ENCODE peak calls at places on chromosomes 2 and 18, in nine cellular contexts. One of them, this sample, is unnamed.

GRCh38 chr18:8426401-8426800 is 182.8 kb upstream of the RAB12 start:
- DNase-seq in coronary artery: no peak
- DNase-seq in HFF-Myc: no peak
- DNase-seq in left ventricle myocardium inferior: no peak
- DNase-seq in AG04450: no peak
- DNase-seq in OCI-LY7: peak
- DNase-seq in H1: peak
- DNase-seq in choroid plexus epithelial cell: no peak
- DNase-seq in Panc1: no peak
- DNase-seq in this sample: no peak

GRCh38 chr18:48328473-48329205 is 80.5 kb downstream of the ZBTB7C start:
- DNase-seq in coronary artery: no peak
- DNase-seq in HFF-Myc: no peak
- DNase-seq in left ventricle myocardium inferior: no peak
- DNase-seq in AG04450: no peak
- DNase-seq in OCI-LY7: no peak
- DNase-seq in H1: no peak
- DNase-seq in choroid plexus epithelial cell: peak
- DNase-seq in Panc1: no peak
- DNase-seq in this sample: no peak

GRCh38 chr2:239965318-239965717 is 59.8 kb downstream of the NDUFA10 start:
- DNase-seq in coronary artery: no peak
- DNase-seq in HFF-Myc: no peak
- DNase-seq in left ventricle myocardium inferior: no peak
- DNase-seq in AG04450: no peak
- DNase-seq in OCI-LY7: no peak
- DNase-seq in H1: no peak
- DNase-seq in choroid plexus epithelial cell: no peak
- DNase-seq in Panc1: no peak
- DNase-seq in this sample: no peak

GRCh38 chr18:78681396-78681795 is 298.2 kb upstream of the SALL3 start:
- DNase-seq in coronary artery: no peak
- DNase-seq in HFF-Myc: no peak
- DNase-seq in left ventricle myocardium inferior: no peak
- DNase-seq in AG04450: no peak
- DNase-seq in OCI-LY7: no peak
- DNase-seq in H1: no peak
- DNase-seq in choroid plexus epithelial cell: no peak
- DNase-seq in Panc1: no peak
- DNase-seq in this sample: no peak

GRCh38 chr18:57727952-57728807 is 74.9 kb downstream of the ATP8B1 start:
- DNase-seq in coronary artery: no peak
- DNase-seq in HFF-Myc: no peak
- DNase-seq in left ventricle myocardium inferior: no peak
- DNase-seq in AG04450: no peak
- DNase-seq in OCI-LY7: no peak
- DNase-seq in H1: no peak
- DNase-seq in choroid plexus epithelial cell: peak
- DNase-seq in Panc1: no peak
- DNase-seq in this sample: no peak

GRCh38 chr2:7725850-7726242 is 808.6 kb downstream of the RNF144A start:
- DNase-seq in coronary artery: no peak
- DNase-seq in HFF-Myc: no peak
- DNase-seq in left ventricle myocardium inferior: no peak
- DNase-seq in AG04450: no peak
- DNase-seq in OCI-LY7: no peak
- DNase-seq in H1: no peak
- DNase-seq in choroid plexus epithelial cell: peak
- DNase-seq in Panc1: no peak
- DNase-seq in this sample: no peak

GRCh38 chr2:234286118-234286598 is 210.7 kb downstream of the ARL4C start:
- DNase-seq in coronary artery: no peak
- DNase-seq in HFF-Myc: no peak
- DNase-seq in left ventricle myocardium inferior: no peak
- DNase-seq in AG04450: no peak
- DNase-seq in OCI-LY7: no peak
- DNase-seq in H1: no peak
- DNase-seq in choroid plexus epithelial cell: no peak
- DNase-seq in Panc1: no peak
- DNase-seq in this sample: no peak

GRCh38 chr2:113010088-113010487 is 4.8 kb downstream of the IL36A start:
- DNase-seq in coronary artery: no peak
- DNase-seq in HFF-Myc: no peak
- DNase-seq in left ventricle myocardium inferior: no peak
- DNase-seq in AG04450: no peak
- DNase-seq in OCI-LY7: no peak
- DNase-seq in H1: no peak
- DNase-seq in choroid plexus epithelial cell: no peak
- DNase-seq in Panc1: no peak
- DNase-seq in this sample: no peak

GRCh38 chr2:100887713-100888112 is 67.8 kb downstream of the NPAS2 start:
- DNase-seq in coronary artery: no peak
- DNase-seq in HFF-Myc: no peak
- DNase-seq in left ventricle myocardium inferior: no peak
- DNase-seq in AG04450: no peak
- DNase-seq in OCI-LY7: no peak
- DNase-seq in H1: no peak
- DNase-seq in choroid plexus epithelial cell: no peak
- DNase-seq in Panc1: no peak
- DNase-seq in this sample: peak

GRCh38 chr18:23617412-23618009 is 31.2 kb upstream of the NPC1 start:
- DNase-seq in coronary artery: no peak
- DNase-seq in HFF-Myc: no peak
- DNase-seq in left ventricle myocardium inferior: no peak
- DNase-seq in AG04450: no peak
- DNase-seq in OCI-LY7: no peak
- DNase-seq in H1: no peak
- DNase-seq in choroid plexus epithelial cell: no peak
- DNase-seq in Panc1: no peak
- DNase-seq in this sample: no peak

GRCh38 chr2:28377984-28378678 is 14.5 kb upstream of the FOSL2 start:
- DNase-seq in coronary artery: no peak
- DNase-seq in HFF-Myc: no peak
- DNase-seq in left ventricle myocardium inferior: no peak
- DNase-seq in AG04450: no peak
- DNase-seq in OCI-LY7: no peak
- DNase-seq in H1: no peak
- DNase-seq in choroid plexus epithelial cell: no peak
- DNase-seq in Panc1: no peak
- DNase-seq in this sample: no peak

GRCh38 chr2:239464166-239465016 is 63.6 kb upstream of the HDAC4 start:
- DNase-seq in coronary artery: peak
- DNase-seq in HFF-Myc: no peak
- DNase-seq in left ventricle myocardium inferior: no peak
- DNase-seq in AG04450: no peak
- DNase-seq in OCI-LY7: no peak
- DNase-seq in H1: no peak
- DNase-seq in choroid plexus epithelial cell: no peak
- DNase-seq in Panc1: no peak
- DNase-seq in this sample: no peak

GRCh38 chr2:143646271-143646670 is 517.1 kb downstream of the ARHGAP15 start:
- DNase-seq in coronary artery: no peak
- DNase-seq in HFF-Myc: no peak
- DNase-seq in left ventricle myocardium inferior: no peak
- DNase-seq in AG04450: no peak
- DNase-seq in OCI-LY7: no peak
- DNase-seq in H1: no peak
- DNase-seq in choroid plexus epithelial cell: no peak
- DNase-seq in Panc1: no peak
- DNase-seq in this sample: no peak

GRCh38 chr2:239302808-239303557 is 97.8 kb downstream of the HDAC4 start:
- DNase-seq in coronary artery: peak
- DNase-seq in HFF-Myc: no peak
- DNase-seq in left ventricle myocardium inferior: peak
- DNase-seq in AG04450: no peak
- DNase-seq in OCI-LY7: no peak
- DNase-seq in H1: no peak
- DNase-seq in choroid plexus epithelial cell: no peak
- DNase-seq in Panc1: no peak
- DNase-seq in this sample: no peak

GRCh38 chr2:214378455-214379103 is 32.3 kb upstream of the VWC2L start:
- DNase-seq in coronary artery: no peak
- DNase-seq in HFF-Myc: no peak
- DNase-seq in left ventricle myocardium inferior: no peak
- DNase-seq in AG04450: no peak
- DNase-seq in OCI-LY7: no peak
- DNase-seq in H1: no peak
- DNase-seq in choroid plexus epithelial cell: no peak
- DNase-seq in Panc1: no peak
- DNase-seq in this sample: peak

GRCh38 chr2:110115291-110116032 is at the start of gene MALL:
- DNase-seq in coronary artery: no peak
- DNase-seq in HFF-Myc: no peak
- DNase-seq in left ventricle myocardium inferior: no peak
- DNase-seq in AG04450: no peak
- DNase-seq in OCI-LY7: no peak
- DNase-seq in H1: no peak
- DNase-seq in choroid plexus epithelial cell: no peak
- DNase-seq in Panc1: no peak
- DNase-seq in this sample: peak

GRCh38 chr2:17934721-17935120 is 56.3 kb downstream of the KCNS3 start:
- DNase-seq in coronary artery: peak
- DNase-seq in HFF-Myc: no peak
- DNase-seq in left ventricle myocardium inferior: no peak
- DNase-seq in AG04450: peak
- DNase-seq in OCI-LY7: no peak
- DNase-seq in H1: no peak
- DNase-seq in choroid plexus epithelial cell: peak
- DNase-seq in Panc1: no peak
- DNase-seq in this sample: no peak

GRCh38 chr18:41858761-41859555 is 96.1 kb upstream of the PIK3C3 start:
- DNase-seq in coronary artery: no peak
- DNase-seq in HFF-Myc: no peak
- DNase-seq in left ventricle myocardium inferior: no peak
- DNase-seq in AG04450: no peak
- DNase-seq in OCI-LY7: no peak
- DNase-seq in H1: no peak
- DNase-seq in choroid plexus epithelial cell: peak
- DNase-seq in Panc1: no peak
- DNase-seq in this sample: no peak

DNA sequence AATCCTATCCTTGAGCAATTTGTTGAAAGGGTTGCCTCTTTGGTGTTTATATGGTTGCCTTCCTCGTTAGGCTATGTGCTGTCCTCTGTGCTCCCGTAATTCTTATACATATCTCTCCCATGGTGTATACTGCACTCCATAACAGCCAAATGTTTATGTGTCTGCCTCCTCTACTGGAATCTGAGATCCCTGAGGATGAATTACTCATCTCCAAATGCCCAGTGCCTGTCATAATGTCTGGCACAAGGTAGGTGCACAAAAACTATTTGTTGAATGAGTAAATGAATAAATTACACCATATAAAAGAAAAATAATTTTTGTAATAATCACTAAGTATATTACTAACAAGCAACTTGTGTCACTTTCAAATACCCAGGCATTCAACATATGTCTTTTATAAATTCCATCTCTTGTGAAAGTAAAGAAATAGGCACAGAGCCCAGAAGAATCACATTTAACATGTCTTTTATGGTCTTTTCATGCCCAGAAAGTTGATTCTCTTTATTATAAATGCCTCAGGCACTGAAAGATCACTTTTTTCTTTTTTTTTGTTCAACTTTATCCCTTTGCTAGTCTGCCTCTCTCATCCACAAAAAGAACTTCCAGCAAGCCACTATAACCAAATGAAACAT is 164.9 kb downstream of the CCDC148 start:
- DNase-seq in coronary artery: no peak
- DNase-seq in HFF-Myc: no peak
- DNase-seq in left ventricle myocardium inferior: no peak
- DNase-seq in AG04450: no peak
- DNase-seq in OCI-LY7: no peak
- DNase-seq in H1: no peak
- DNase-seq in choroid plexus epithelial cell: no peak
- DNase-seq in Panc1: no peak
- DNase-seq in this sample: no peak
- H3K4me3 ChIP-seq in coronary artery: no peak
- H3K4me3 ChIP-seq in HFF-Myc: no peak
- H3K4me3 ChIP-seq in left ventricle myocardium inferior: no peak
- H3K4me3 ChIP-seq in AG04450: no peak
- H3K4me3 ChIP-seq in OCI-LY7: no peak
- H3K4me3 ChIP-seq in H1: no peak
- H3K4me3 ChIP-seq in choroid plexus epithelial cell: no peak
- H3K4me3 ChIP-seq in Panc1: no peak
- H3K4me3 ChIP-seq in this sample: no peak

DNA sequence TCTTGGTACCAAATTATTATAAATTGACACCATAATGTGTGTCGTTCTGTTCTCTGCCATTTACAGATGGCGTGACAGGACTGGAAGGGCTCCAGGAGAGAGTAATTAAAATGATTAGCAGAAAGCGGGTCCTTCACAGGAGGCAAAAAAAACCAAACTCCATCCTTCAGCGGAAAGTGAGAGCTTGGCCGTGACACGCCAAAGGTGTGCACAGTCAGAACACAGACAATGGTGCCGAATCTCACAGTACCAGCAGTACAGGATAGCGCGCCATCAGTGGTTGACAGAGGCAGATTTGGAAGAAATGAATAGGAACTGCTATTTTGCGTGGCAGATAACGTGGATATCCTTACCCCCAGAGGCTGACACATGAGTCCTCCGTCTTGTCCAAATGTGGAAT is 11.7 kb upstream of the DTNB start:
- DNase-seq in coronary artery: no peak
- DNase-seq in HFF-Myc: no peak
- DNase-seq in left ventricle myocardium inferior: no peak
- DNase-seq in AG04450: no peak
- DNase-seq in OCI-LY7: no peak
- DNase-seq in H1: no peak
- DNase-seq in choroid plexus epithelial cell: no peak
- DNase-seq in Panc1: no peak
- DNase-seq in this sample: no peak
- TF ChIP-seq CTCF in coronary artery: no peak
- TF ChIP-seq CTCF in HFF-Myc: no peak
- TF ChIP-seq CTCF in left ventricle myocardium inferior: no peak
- TF ChIP-seq CTCF in AG04450: no peak
- TF ChIP-seq CTCF in OCI-LY7: no peak
- TF ChIP-seq CTCF in H1: no peak
- TF ChIP-seq CTCF in choroid plexus epithelial cell: no peak
- TF ChIP-seq CTCF in Panc1: no peak
- TF ChIP-seq CTCF in this sample: no peak

GRCh38 chr2:219422944-219423534 is 4.9 kb downstream of the DES start:
- DNase-seq in coronary artery: no peak
- DNase-seq in HFF-Myc: no peak
- DNase-seq in left ventricle myocardium inferior: no peak
- DNase-seq in AG04450: no peak
- DNase-seq in OCI-LY7: no peak
- DNase-seq in H1: no peak
- DNase-seq in choroid plexus epithelial cell: no peak
- DNase-seq in Panc1: no peak
- DNase-seq in this sample: no peak
- H3K4me3 ChIP-seq in coronary artery: peak
- H3K4me3 ChIP-seq in HFF-Myc: no peak
- H3K4me3 ChIP-seq in left ventricle myocardium inferior: peak
- H3K4me3 ChIP-seq in AG04450: no peak
- H3K4me3 ChIP-seq in OCI-LY7: no peak
- H3K4me3 ChIP-seq in H1: no peak
- H3K4me3 ChIP-seq in choroid plexus epithelial cell: no peak
- H3K4me3 ChIP-seq in Panc1: no peak
- H3K4me3 ChIP-seq in this sample: no peak

GRCh38 chr18:12492907-12493306 is 85.2 kb downstream of the PRELID3A start:
- DNase-seq in coronary artery: no peak
- DNase-seq in HFF-Myc: no peak
- DNase-seq in left ventricle myocardium inferior: no peak
- DNase-seq in AG04450: no peak
- DNase-seq in OCI-LY7: no peak
- DNase-seq in H1: no peak
- DNase-seq in choroid plexus epithelial cell: no peak
- DNase-seq in Panc1: no peak
- DNase-seq in this sample: no peak
- TF ChIP-seq CTCF in coronary artery: no peak
- TF ChIP-seq CTCF in HFF-Myc: no peak
- TF ChIP-seq CTCF in left ventricle myocardium inferior: no peak
- TF ChIP-seq CTCF in AG04450: no peak
- TF ChIP-seq CTCF in OCI-LY7: no peak
- TF ChIP-seq CTCF in H1: no peak
- TF ChIP-seq CTCF in choroid plexus epithelial cell: no peak
- TF ChIP-seq CTCF in Panc1: no peak
- TF ChIP-seq CTCF in this sample: no peak

This sample was measured in LNCaP clone FGC.